ENCODE peak calls at places on chromosomes 11 and 22, in six cellular contexts. One of them, this sample, is unnamed.

GRCh38 chr22:24134090-24134846 is 47.0 kb upstream of the SUSD2 start:
- DNase-seq in A549: no peak
- DNase-seq in H1: no peak
- DNase-seq in SK-N-SH: no peak
- DNase-seq in HCT116: no peak
- DNase-seq in WTC11: no peak
- DNase-seq in this sample: peak

GRCh38 chr11:19961225-19961624 is 199.1 kb downstream of the DBX1 start:
- DNase-seq in A549: no peak
- DNase-seq in H1: no peak
- DNase-seq in SK-N-SH: no peak
- DNase-seq in HCT116: no peak
- DNase-seq in WTC11: no peak
- DNase-seq in this sample: no peak

GRCh38 chr11:61533401-61533800 is 24.9 kb downstream of the LRRC10B start:
- DNase-seq in A549: no peak
- DNase-seq in H1: no peak
- DNase-seq in SK-N-SH: no peak
- DNase-seq in HCT116: no peak
- DNase-seq in WTC11: no peak
- DNase-seq in this sample: no peak

GRCh38 chr22:39155421-39155820 is 2.9 kb upstream of the CBX7 start:
- DNase-seq in A549: no peak
- DNase-seq in H1: no peak
- DNase-seq in SK-N-SH: no peak
- DNase-seq in HCT116: no peak
- DNase-seq in WTC11: no peak
- DNase-seq in this sample: no peak

GRCh38 chr11:133937468-133937867 is 19.3 kb downstream of the IGSF9B start:
- DNase-seq in A549: no peak
- DNase-seq in H1: no peak
- DNase-seq in SK-N-SH: no peak
- DNase-seq in HCT116: no peak
- DNase-seq in WTC11: no peak
- DNase-seq in this sample: no peak

GRCh38 chr11:60455531-60456042 is at the start of gene MS4A1:
- DNase-seq in A549: no peak
- DNase-seq in H1: no peak
- DNase-seq in SK-N-SH: no peak
- DNase-seq in HCT116: no peak
- DNase-seq in WTC11: no peak
- DNase-seq in this sample: no peak

GRCh38 chr11:8098879-8099278 is 17.9 kb downstream of the TUB start:
- DNase-seq in A549: no peak
- DNase-seq in H1: no peak
- DNase-seq in SK-N-SH: no peak
- DNase-seq in HCT116: no peak
- DNase-seq in WTC11: no peak
- DNase-seq in this sample: no peak

GRCh38 chr11:121091492-121092179 is 9.4 kb upstream of the TECTA start:
- DNase-seq in A549: no peak
- DNase-seq in H1: no peak
- DNase-seq in SK-N-SH: no peak
- DNase-seq in HCT116: no peak
- DNase-seq in WTC11: no peak
- DNase-seq in this sample: peak

GRCh38 chr11:75667268-75667830 is 1.5 kb downstream of the MAP6 start:
- DNase-seq in A549: peak
- DNase-seq in H1: no peak
- DNase-seq in SK-N-SH: peak
- DNase-seq in HCT116: no peak
- DNase-seq in WTC11: peak
- DNase-seq in this sample: peak

GRCh38 chr11:74278721-74279148 is 32.7 kb downstream of the P4HA3 start:
- DNase-seq in A549: peak
- DNase-seq in H1: no peak
- DNase-seq in SK-N-SH: no peak
- DNase-seq in HCT116: no peak
- DNase-seq in WTC11: no peak
- DNase-seq in this sample: no peak

GRCh38 chr11:926341-926916 is 759 bp downstream of the AP2A2 start:
- DNase-seq in A549: peak
- DNase-seq in H1: no peak
- DNase-seq in SK-N-SH: peak
- DNase-seq in HCT116: peak
- DNase-seq in WTC11: no peak
- DNase-seq in this sample: no peak

GRCh38 chr11:127470485-127470884 is 469.9 kb upstream of the KIRREL3 start:
- DNase-seq in A549: no peak
- DNase-seq in H1: no peak
- DNase-seq in SK-N-SH: peak
- DNase-seq in HCT116: no peak
- DNase-seq in WTC11: peak
- DNase-seq in this sample: peak

GRCh38 chr11:35725880-35726279 is 63.3 kb downstream of the TRIM44 start:
- DNase-seq in A549: no peak
- DNase-seq in H1: no peak
- DNase-seq in SK-N-SH: no peak
- DNase-seq in HCT116: peak
- DNase-seq in WTC11: no peak
- DNase-seq in this sample: no peak

GRCh38 chr11:109772846-109773400 is 320.3 kb upstream of the ZC3H12C start:
- DNase-seq in A549: no peak
- DNase-seq in H1: no peak
- DNase-seq in SK-N-SH: peak
- DNase-seq in HCT116: no peak
- DNase-seq in WTC11: no peak
- DNase-seq in this sample: no peak

GRCh38 chr11:102138677-102139076 is 28.4 kb downstream of the YAP1 start:
- DNase-seq in A549: no peak
- DNase-seq in H1: no peak
- DNase-seq in SK-N-SH: no peak
- DNase-seq in HCT116: no peak
- DNase-seq in WTC11: no peak
- DNase-seq in this sample: no peak

GRCh38 chr11:57761301-57762234 is at the start of gene CTNND1:
- DNase-seq in A549: peak
- DNase-seq in H1: peak
- DNase-seq in SK-N-SH: peak
- DNase-seq in HCT116: peak
- DNase-seq in WTC11: peak
- DNase-seq in this sample: peak

GRCh38 chr11:9090488-9091043 is 833 bp downstream of the SCUBE2 start:
- DNase-seq in A549: no peak
- DNase-seq in H1: no peak
- DNase-seq in SK-N-SH: peak
- DNase-seq in HCT116: no peak
- DNase-seq in WTC11: no peak
- DNase-seq in this sample: no peak

GRCh38 chr22:27554106-27554814 is 247.3 kb downstream of the MN1 start:
- DNase-seq in A549: no peak
- DNase-seq in H1: no peak
- DNase-seq in SK-N-SH: no peak
- DNase-seq in HCT116: no peak
- DNase-seq in WTC11: no peak
- DNase-seq in this sample: peak

GRCh38 chr11:121654506-121655480 is 202.0 kb upstream of the SORL1-AS1 start:
- DNase-seq in A549: no peak
- DNase-seq in H1: no peak
- DNase-seq in SK-N-SH: no peak
- DNase-seq in HCT116: no peak
- DNase-seq in WTC11: no peak
- DNase-seq in this sample: no peak

GRCh38 chr11:121237686-121238658 is 54.6 kb upstream of the SC5D start:
- DNase-seq in A549: no peak
- DNase-seq in H1: no peak
- DNase-seq in SK-N-SH: no peak
- DNase-seq in HCT116: no peak
- DNase-seq in WTC11: no peak
- DNase-seq in this sample: no peak

GRCh38 chr11:5809122-5809519 is 397 bp downstream of the OR52N2 start:
- DNase-seq in A549: no peak
- DNase-seq in H1: no peak
- DNase-seq in SK-N-SH: no peak
- DNase-seq in HCT116: no peak
- DNase-seq in WTC11: no peak
- DNase-seq in this sample: peak

GRCh38 chr11:117839234-117839882 is 14.8 kb upstream of the FXYD2 start:
- DNase-seq in A549: no peak
- DNase-seq in H1: no peak
- DNase-seq in SK-N-SH: no peak
- DNase-seq in HCT116: no peak
- DNase-seq in WTC11: no peak
- DNase-seq in this sample: no peak

GRCh38 chr11:107856981-107857517 is 1.5 kb downstream of the SLC35F2 start:
- DNase-seq in A549: no peak
- DNase-seq in H1: no peak
- DNase-seq in SK-N-SH: no peak
- DNase-seq in HCT116: peak
- DNase-seq in WTC11: no peak
- DNase-seq in this sample: peak

GRCh38 chr11:21912280-21912679 is 280.6 kb upstream of the ANO5 start:
- DNase-seq in A549: no peak
- DNase-seq in H1: no peak
- DNase-seq in SK-N-SH: no peak
- DNase-seq in HCT116: no peak
- DNase-seq in WTC11: no peak
- DNase-seq in this sample: no peak

GRCh38 chr11:88050247-88050646 is 125.0 kb downstream of the RAB38 start:
- DNase-seq in A549: no peak
- DNase-seq in H1: no peak
- DNase-seq in SK-N-SH: no peak
- DNase-seq in HCT116: no peak
- DNase-seq in WTC11: no peak
- DNase-seq in this sample: peak

DNA sequence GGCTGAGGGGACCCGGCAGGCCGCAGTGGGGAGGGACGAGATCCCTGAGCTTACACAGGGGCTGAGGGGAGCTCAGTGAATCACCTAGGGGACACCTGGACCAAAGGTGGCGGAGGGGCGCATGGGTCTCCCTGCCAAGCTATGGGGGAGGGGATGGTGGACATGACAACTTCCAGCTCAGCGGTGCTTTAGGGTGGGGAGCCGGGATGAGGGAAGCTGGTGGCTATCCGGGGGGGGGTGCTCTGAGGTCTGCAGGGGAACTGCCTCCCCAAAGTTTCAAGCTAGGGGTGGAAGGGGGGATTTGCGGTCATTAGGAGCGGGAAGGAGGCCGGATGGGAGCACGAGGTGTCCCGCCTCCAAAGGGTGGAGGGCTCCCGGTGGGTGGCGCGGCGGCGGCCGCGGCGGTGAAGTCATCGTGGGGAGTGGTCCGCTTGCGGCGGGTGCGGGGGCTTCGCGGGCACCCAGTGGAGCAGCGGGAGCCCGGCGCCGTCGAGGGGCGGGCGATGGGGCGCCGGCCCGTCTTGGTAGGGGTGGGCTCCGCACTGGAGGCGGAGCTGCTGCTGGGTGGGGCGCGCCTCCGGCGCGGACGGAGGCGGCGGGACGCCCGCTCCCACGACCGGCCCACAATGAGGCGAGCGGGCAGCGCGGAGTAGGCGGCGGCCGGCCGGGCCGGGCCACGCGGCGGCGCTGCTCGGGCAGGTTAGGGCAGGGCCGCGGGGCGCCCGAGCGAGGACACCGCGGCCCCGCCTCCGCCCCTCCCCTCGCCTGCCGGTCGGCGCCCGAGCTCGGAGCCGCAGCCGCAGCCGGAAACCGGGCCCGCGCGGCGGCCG is at the start of gene MICALL1:
- DNase-seq in A549: peak
- DNase-seq in H1: no peak
- DNase-seq in SK-N-SH: peak
- DNase-seq in HCT116: no peak
- DNase-seq in WTC11: peak
- DNase-seq in this sample: peak
- TF ChIP-seq CTCF in A549: peak
- TF ChIP-seq CTCF in H1: peak
- TF ChIP-seq CTCF in SK-N-SH: no peak
- TF ChIP-seq CTCF in HCT116: no peak
- TF ChIP-seq CTCF in WTC11: no peak
- TF ChIP-seq CTCF in this sample: no peak

GRCh38 chr11:123381817-123382554 is 48.1 kb upstream of the GRAMD1B start:
- DNase-seq in A549: no peak
- DNase-seq in H1: no peak
- DNase-seq in SK-N-SH: no peak
- DNase-seq in HCT116: no peak
- DNase-seq in WTC11: no peak
- DNase-seq in this sample: no peak

GRCh38 chr11:123386746-123387510 is 43.1 kb upstream of the GRAMD1B start:
- DNase-seq in A549: no peak
- DNase-seq in H1: no peak
- DNase-seq in SK-N-SH: no peak
- DNase-seq in HCT116: no peak
- DNase-seq in WTC11: no peak
- DNase-seq in this sample: no peak

GRCh38 chr11:123384116-123384515 is 46.0 kb upstream of the GRAMD1B start:
- DNase-seq in A549: no peak
- DNase-seq in H1: no peak
- DNase-seq in SK-N-SH: no peak
- DNase-seq in HCT116: no peak
- DNase-seq in WTC11: no peak
- DNase-seq in this sample: no peak

GRCh38 chr11:123381149-123381548 is 48.9 kb upstream of the GRAMD1B start:
- DNase-seq in A549: no peak
- DNase-seq in H1: no peak
- DNase-seq in SK-N-SH: no peak
- DNase-seq in HCT116: no peak
- DNase-seq in WTC11: no peak
- DNase-seq in this sample: no peak

GRCh38 chr11:123382555-123383074 is 47.5 kb upstream of the GRAMD1B start:
- DNase-seq in A549: no peak
- DNase-seq in H1: no peak
- DNase-seq in SK-N-SH: no peak
- DNase-seq in HCT116: no peak
- DNase-seq in WTC11: no peak
- DNase-seq in this sample: no peak
- TF ChIP-seq MAX in A549: no peak
- TF ChIP-seq MAX in H1: no peak
- TF ChIP-seq MAX in SK-N-SH: no peak
- TF ChIP-seq MAX in HCT116: no peak
- TF ChIP-seq MAX in WTC11: no peak
- TF ChIP-seq MAX in this sample: no peak

GRCh38 chr22:50726643-50727340 is 11.2 kb upstream of the ACR start:
- DNase-seq in A549: no peak
- DNase-seq in H1: no peak
- DNase-seq in SK-N-SH: no peak
- DNase-seq in HCT116: no peak
- DNase-seq in WTC11: no peak
- DNase-seq in this sample: peak
- TF ChIP-seq CTCF in A549: no peak
- TF ChIP-seq CTCF in H1: peak
- TF ChIP-seq CTCF in SK-N-SH: no peak
- TF ChIP-seq CTCF in HCT116: peak
- TF ChIP-seq CTCF in WTC11: no peak
- TF ChIP-seq CTCF in this sample: no peak

DNA sequence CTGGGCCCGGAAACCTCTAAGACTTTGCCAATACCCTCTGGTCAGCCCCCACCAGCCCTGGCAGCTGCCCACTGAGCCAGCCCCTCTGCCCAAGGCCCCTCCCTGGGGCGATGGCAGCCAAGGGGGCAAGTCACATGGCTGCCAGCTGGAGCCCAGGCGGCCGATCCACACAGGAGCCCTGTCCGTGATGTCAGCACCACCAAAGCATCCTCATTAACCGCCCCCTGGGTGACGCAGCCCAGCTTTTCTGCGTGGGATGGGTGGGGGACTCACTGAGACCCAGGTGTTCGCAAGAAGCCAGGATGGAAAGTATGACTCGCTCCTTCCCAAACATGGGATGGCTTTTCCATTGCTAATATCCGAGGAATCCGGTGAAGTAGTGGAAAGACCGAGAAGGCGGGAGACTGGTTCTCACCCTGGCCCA is 46.6 kb upstream of the WNT7B start:
- DNase-seq in A549: no peak
- DNase-seq in H1: no peak
- DNase-seq in SK-N-SH: no peak
- DNase-seq in HCT116: no peak
- DNase-seq in WTC11: peak
- DNase-seq in this sample: no peak
- TF ChIP-seq MAX in A549: no peak
- TF ChIP-seq MAX in H1: no peak
- TF ChIP-seq MAX in SK-N-SH: no peak
- TF ChIP-seq MAX in HCT116: no peak
- TF ChIP-seq MAX in WTC11: no peak
- TF ChIP-seq MAX in this sample: no peak

This sample was measured in NB4.